ENCODE peak calls at places on chromosome 9, in four cellular contexts. Z, I, X and M are unnamed samples.

GRCh38 chr9:69471433-69471832 is 146.4 kb downstream of the ENTREP1 start:
- DNase-seq in Z (peak; percentile 45), I (no peak), X (no peak), M (no peak)

GRCh38 chr9:127916665-127917581 is at the start of gene ST6GALNAC4:
- DNase-seq in Z (peak; percentile 88), I (peak; percentile 97), X (no peak), M (peak; percentile 91)

GRCh38 chr9:33234511-33235467 is 5.2 kb upstream of the SPINK4 start:
- DNase-seq in Z (peak; percentile 85), I (no peak), X (no peak), M (no peak)

GRCh38 chr9:4741365-4742031 is 496 bp upstream of the AK3 start:
- DNase-seq in Z (no peak), I (peak; percentile 52), X (no peak), M (peak; percentile 47)

GRCh38 chr9:133476531-133476930 is 2.4 kb downstream of the SLC2A6 start:
- DNase-seq in Z (peak; percentile 24), I (no peak), X (no peak), M (no peak)

GRCh38 chr9:35448511-35448910 is 41.4 kb upstream of the RUSC2 start:
- DNase-seq in Z (no peak), I (no peak), X (no peak), M (peak; percentile 35)

GRCh38 chr9:30534458-30534857 is 1850.0 kb upstream of the ACO1 start:
- DNase-seq in Z (no peak), I (no peak), X (no peak), M (no peak)

GRCh38 chr9:68685770-68686169 is 19.3 kb upstream of the PIP5K1B start:
- DNase-seq in Z (no peak), I (peak; percentile 58), X (no peak), M (peak; percentile 50)

GRCh38 chr9:134180786-134181647 is 16.7 kb upstream of the RNU6ATAC start:
- DNase-seq in Z (no peak), I (no peak), X (no peak), M (no peak)

GRCh38 chr9:95509851-95510529 is 6.8 kb downstream of the PTCH1 start:
- DNase-seq in Z (no peak), I (no peak), X (no peak), M (no peak)

GRCh38 chr9:92191801-92192200 is 76.6 kb upstream of the SPTLC1 start:
- DNase-seq in Z (peak; percentile 59), I (no peak), X (no peak), M (no peak)

GRCh38 chr9:38030658-38031057 is 38.4 kb downstream of the SHB start:
- DNase-seq in Z (no peak), I (no peak), X (no peak), M (no peak)

GRCh38 chr9:14424323-14424722 is 110.4 kb upstream of the NFIB start:
- DNase-seq in Z (no peak), I (no peak), X (no peak), M (no peak)

GRCh38 chr9:113673726-113674125 is 202.4 kb upstream of the ZNF618 start:
- DNase-seq in Z (peak; percentile 71), I (no peak), X (no peak), M (no peak)

GRCh38 chr9:30944233-30944585 is 1440.2 kb upstream of the ACO1 start:
- DNase-seq in Z (no peak), I (no peak), X (no peak), M (no peak)

GRCh38 chr9:35561468-35562261 is 43.4 kb upstream of the TESK1 start:
- DNase-seq in Z (no peak), I (no peak), X (no peak), M (no peak)

GRCh38 chr9:110189001-110189400 is 19.0 kb downstream of the C9orf152 start:
- DNase-seq in Z (peak; percentile 18), I (no peak), X (no peak), M (no peak)

GRCh38 chr9:121122450-121123032 is 47.8 kb downstream of the CNTRL start:
- DNase-seq in Z (no peak), I (no peak), X (no peak), M (no peak)

GRCh38 chr9:107046692-107047091 is 183.7 kb downstream of the ZNF462 start:
- DNase-seq in Z (no peak), I (no peak), X (no peak), M (no peak)

GRCh38 chr9:33106827-33107621 is 30.6 kb upstream of the SMU1 start:
- DNase-seq in Z (peak; percentile 89), I (peak; percentile 44), X (no peak), M (peak; percentile 65)

GRCh38 chr9:34457266-34458012 is 931 bp downstream of the FAM219A start:
- DNase-seq in Z (peak; percentile 77), I (peak; percentile 73), X (peak; percentile 21), M (peak; percentile 86)

GRCh38 chr9:134304712-134305111 is 21.5 kb upstream of the RXRA start:
- DNase-seq in Z (no peak), I (no peak), X (no peak), M (no peak)

GRCh38 chr9:16482764-16483163 is 387.7 kb downstream of the BNC2 start:
- DNase-seq in Z (peak; percentile 20), I (no peak), X (no peak), M (no peak)

GRCh38 chr9:70540016-70540415 is 125.6 kb upstream of the KLF9 start:
- DNase-seq in Z (peak; percentile 55), I (no peak), X (no peak), M (no peak)

GRCh38 chr9:33124716-33125378 is 42.3 kb downstream of the B4GALT1 start:
- DNase-seq in Z (no peak), I (no peak), X (no peak), M (no peak)

GRCh38 chr9:70425192-70425591 is 10.7 kb upstream of the KLF9 start:
- DNase-seq in Z (no peak), I (no peak), X (no peak), M (no peak)

GRCh38 chr9:87678650-87679355 is 47.1 kb upstream of the CTSL start:
- DNase-seq in Z (peak; percentile 74), I (peak; percentile 59), X (no peak), M (peak; percentile 78)

GRCh38 chr9:98652741-98653140 is 56.0 kb downstream of the GABBR2 start:
- DNase-seq in Z (no peak), I (no peak), X (no peak), M (no peak)

GRCh38 chr9:112629890-112630485 is 87.9 kb downstream of the INIP start:
- DNase-seq in Z (no peak), I (no peak), X (no peak), M (peak; percentile 74)

DNA sequence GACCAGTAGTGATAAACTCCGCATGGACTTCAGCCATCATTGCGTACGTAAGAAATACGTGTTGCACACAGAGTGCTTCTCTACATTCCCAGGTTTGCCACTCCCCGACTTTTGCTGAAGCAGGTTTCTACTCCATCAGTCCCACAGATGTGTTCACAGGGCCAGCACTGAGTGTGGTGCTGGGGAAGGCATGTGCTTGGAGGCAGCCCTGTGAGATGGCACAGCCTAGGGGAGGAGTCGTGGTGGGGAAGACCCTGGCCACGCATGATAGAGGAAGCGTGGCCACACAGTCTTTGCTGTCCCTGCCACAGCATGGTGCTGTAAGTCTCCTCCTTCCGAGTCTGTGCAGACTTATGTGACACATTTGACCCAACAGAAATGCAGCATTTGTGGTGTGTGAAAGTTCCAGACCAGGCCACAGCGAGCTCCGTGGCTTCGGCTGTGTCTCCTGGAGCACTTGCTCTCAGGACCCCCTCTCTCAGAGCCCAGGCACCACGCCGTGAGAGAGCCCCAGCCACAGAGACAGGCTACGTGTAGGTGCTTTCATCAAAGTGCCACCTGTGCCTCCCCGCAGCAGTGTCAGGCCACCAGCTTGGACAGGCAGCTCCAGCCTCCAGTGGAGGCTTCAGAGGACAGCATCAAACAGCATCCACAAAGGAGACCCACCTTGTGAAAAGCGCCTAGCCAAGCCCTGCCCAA is 197.8 kb downstream of the AUH start:
- DNase-seq in Z (no peak), I (no peak), X (no peak), M (no peak)
- H2BK15ac ChIP-seq in Z (peak overlapping the region; percentile 95), I (no peak overlapping the region), X (no peak overlapping the region), M (no peak overlapping the region)

GRCh38 chr9:2494571-2494970 is 127.0 kb upstream of the VLDLR start:
- DNase-seq in Z (peak; percentile 88), I (peak; percentile 42), X (peak; percentile 39), M (peak; percentile 93)

GRCh38 chr9:2496934-2497333 is 124.7 kb upstream of the VLDLR start:
- DNase-seq in Z (no peak), I (no peak), X (no peak), M (no peak)

GRCh38 chr9:2495221-2496005 is 126.2 kb upstream of the VLDLR start:
- DNase-seq in Z (no peak), I (no peak), X (no peak), M (peak; percentile 69)

GRCh38 chr9:2497666-2498400 is 123.8 kb upstream of the VLDLR start:
- DNase-seq in Z (no peak), I (no peak), X (no peak), M (peak; percentile 78)

DNA sequence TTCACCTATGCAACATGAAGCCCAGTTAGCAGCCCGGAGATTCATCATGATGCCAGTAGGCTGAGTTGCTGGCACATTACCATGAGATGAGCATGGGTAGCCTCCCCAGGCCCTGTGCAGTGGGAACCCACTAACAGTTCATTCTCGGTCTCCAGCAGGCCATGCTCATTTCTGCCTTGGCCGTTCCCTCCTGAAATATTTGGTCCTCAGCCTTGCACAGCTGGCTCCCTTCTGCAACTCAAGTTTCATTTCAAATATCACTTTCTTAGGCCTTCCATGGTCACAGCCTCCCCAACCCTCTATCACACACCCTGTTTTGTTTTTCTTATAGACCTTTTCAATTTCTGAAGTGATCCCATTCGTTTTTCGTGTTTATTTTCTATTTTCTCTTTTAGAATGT is 125.4 kb upstream of the VLDLR start:
- DNase-seq in Z (no peak), I (no peak), X (no peak), M (no peak)
- H4K8ac ChIP-seq in Z (no peak overlapping the region), I (no peak overlapping the region), X (no peak overlapping the region), M (no peak overlapping the region)

DNA sequence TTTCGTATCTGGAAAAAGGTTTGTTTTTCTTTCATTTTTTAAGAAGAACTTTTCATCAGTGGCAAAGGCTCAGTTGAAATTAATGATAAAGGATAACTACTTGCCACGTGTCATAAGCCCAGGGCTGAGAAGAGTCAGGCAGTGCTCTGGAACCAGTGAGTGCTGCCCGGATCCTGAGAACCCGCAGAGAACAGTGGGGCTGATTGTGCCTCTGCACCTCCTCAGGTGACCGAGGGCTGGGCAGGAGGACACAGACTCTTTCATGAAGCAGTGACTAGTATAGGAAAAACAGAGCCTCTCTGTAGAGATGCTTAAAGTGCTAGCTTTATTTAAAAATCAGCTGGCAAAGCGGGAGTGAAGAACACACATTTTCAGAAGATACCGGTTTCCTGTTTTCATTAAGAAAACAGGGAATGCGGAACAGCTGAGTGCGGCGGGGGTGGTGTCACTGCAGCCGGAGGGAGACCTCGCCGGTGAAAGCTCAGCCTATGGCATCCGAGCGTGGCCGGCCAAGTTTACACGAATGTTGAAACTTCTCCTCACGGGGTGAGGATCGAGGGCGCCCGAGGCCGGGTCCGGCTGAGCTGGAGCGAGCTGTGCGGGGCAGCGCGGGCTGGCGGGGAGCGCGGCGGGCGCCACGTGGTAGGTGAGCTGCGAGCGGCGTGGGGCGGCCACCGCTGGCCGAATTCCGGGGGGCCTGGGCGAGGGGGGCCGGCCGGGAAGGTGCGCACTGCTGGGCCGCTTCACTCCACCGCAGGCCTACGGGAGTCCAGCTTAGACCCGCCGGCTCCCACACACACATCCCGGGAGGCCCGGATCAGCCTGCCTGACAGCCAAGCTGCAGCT is 134.7 kb upstream of the DMRT1 start:
- DNase-seq in Z (peak; percentile 75), I (peak; percentile 54), X (no peak), M (peak; percentile 77)
- H3K56ac ChIP-seq in Z (peak overlapping the region; percentile 76), I (no peak overlapping the region), X (no peak overlapping the region), M (peak overlapping the region; percentile 84)

DNA sequence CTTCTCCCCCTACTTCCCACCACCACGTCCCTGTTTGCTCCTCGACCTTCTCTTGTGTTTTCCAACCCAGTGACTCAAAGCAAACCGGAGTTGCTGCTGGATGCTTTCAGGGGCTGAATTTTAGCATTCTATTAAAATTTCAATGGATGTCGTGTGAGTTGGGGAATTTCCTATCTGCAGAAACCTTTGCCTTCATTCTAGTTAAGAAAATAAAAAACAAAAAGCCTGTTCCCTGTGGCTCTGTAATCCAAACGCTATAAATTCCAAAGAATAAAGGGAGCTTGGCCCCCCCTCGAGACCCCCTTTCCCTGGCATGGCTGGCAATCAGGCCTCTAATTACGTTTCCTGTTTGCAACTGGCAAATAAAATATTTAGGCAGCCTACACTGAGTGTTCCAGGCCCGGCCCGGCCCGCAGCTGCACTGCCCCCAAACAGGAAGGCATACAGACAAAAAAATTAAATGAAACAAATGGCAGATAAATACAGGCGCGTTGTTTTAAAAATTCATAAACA is 139.4 kb upstream of the PPP1R26 start:
- DNase-seq in Z (no peak), I (peak; percentile 57), X (peak; percentile 71), M (peak; percentile 4)
- H2BK15ac ChIP-seq in Z (no peak overlapping the region), I (no peak overlapping the region), X (no peak overlapping the region), M (no peak overlapping the region)